ENCODE peak calls at places on chromosomes 4 and X, in five cellular contexts. U, M, H, J and F are unnamed samples.

GRCh38 chr4:37648084-37648817 is 37.9 kb downstream of the RELL1 start:
- DNase-seq in J (no peak), U (no peak), H (no peak), M (peak), F (peak)

GRCh38 chr4:84151574-84151973 is 347.5 kb downstream of the NKX6-1 start:
- DNase-seq in U (no peak), J (no peak), M (no peak), H (no peak), F (no peak)

GRCh38 chr4:182103614-182104319 is 139.4 kb upstream of the TENM3 start:
- DNase-seq in H (no peak), M (no peak), U (no peak), J (no peak), F (no peak)

GRCh38 chr4:133320576-133321170 is 171.6 kb downstream of the PCDH10 start:
- DNase-seq in J (peak), U (no peak), M (no peak), H (no peak), F (no peak)

GRCh38 chr4:109298279-109299010 is 4.0 kb downstream of the COL25A1 start:
- DNase-seq in H (no peak), J (no peak), U (no peak), M (no peak), F (no peak)

GRCh38 chr4:72767903-72768817 is 199.1 kb upstream of the ADAMTS3 start:
- DNase-seq in U (no peak), J (no peak), M (no peak), H (no peak), F (no peak)

GRCh38 chrX:69285881-69286545 is 120.8 kb upstream of the PJA1 start:
- DNase-seq in J (peak), H (no peak), M (peak), U (peak), F (peak)

GRCh38 chr4:21819086-21819485 is 129.5 kb downstream of the KCNIP4 start:
- DNase-seq in J (no peak), M (no peak), H (no peak), U (no peak), F (no peak)

GRCh38 chrX:103073442-103073841 is 9.5 kb upstream of the BEX1 start:
- DNase-seq in U (no peak), M (no peak), J (peak), H (no peak), F (no peak)

GRCh38 chrX:24283122-24283789 is 30.6 kb downstream of the SUPT20HL2 start:
- DNase-seq in U (no peak), H (no peak), M (no peak), J (no peak), F (peak)

GRCh38 chrX:40068048-40068447 is 29.7 kb downstream of the BCOR start:
- DNase-seq in H (no peak), U (no peak), M (no peak), J (no peak), F (no peak)

GRCh38 chr4:186726440-186727148 is 2.9 kb upstream of the FAT1 start:
- DNase-seq in U (peak), J (peak), H (no peak), M (peak), F (peak)

GRCh38 chr4:184383497-184384055 is 90.8 kb downstream of the IRF2 start:
- DNase-seq in U (peak), M (no peak), J (no peak), H (no peak), F (peak)

GRCh38 chr4:44145868-44146267 is 302.7 kb downstream of the KCTD8 start:
- DNase-seq in U (no peak), H (no peak), J (no peak), M (no peak), F (no peak)

GRCh38 chrX:73401591-73402266 is 45.1 kb upstream of the CDX4 start:
- DNase-seq in M (no peak), H (no peak), U (peak), J (peak), F (no peak)

GRCh38 chr4:1109898-1110506 is 3.4 kb downstream of the RNF212 start:
- DNase-seq in H (no peak), U (no peak), J (no peak), M (no peak), F (no peak)

GRCh38 chrX:153800746-153801145 is 6.3 kb downstream of the SSR4 start:
- DNase-seq in M (no peak), H (no peak), U (no peak), J (no peak), F (no peak)

GRCh38 chr4:16952462-16952871 is 54.0 kb upstream of the LDB2 start:
- DNase-seq in U (no peak), H (no peak), M (no peak), J (no peak), F (no peak)

GRCh38 chrX:10591363-10592036 is 28.9 kb downstream of the MID1 start:
- DNase-seq in J (peak), M (no peak), H (no peak), U (no peak), F (no peak)

GRCh38 chr4:38610844-38611550 is 53.0 kb upstream of the KLF3 start:
- DNase-seq in U (peak), M (no peak), J (no peak), H (no peak), F (no peak)

GRCh38 chr4:7167706-7168105 is 24.6 kb upstream of the SORCS2 start:
- DNase-seq in H (no peak), M (no peak), J (no peak), U (no peak), F (no peak)

DNA sequence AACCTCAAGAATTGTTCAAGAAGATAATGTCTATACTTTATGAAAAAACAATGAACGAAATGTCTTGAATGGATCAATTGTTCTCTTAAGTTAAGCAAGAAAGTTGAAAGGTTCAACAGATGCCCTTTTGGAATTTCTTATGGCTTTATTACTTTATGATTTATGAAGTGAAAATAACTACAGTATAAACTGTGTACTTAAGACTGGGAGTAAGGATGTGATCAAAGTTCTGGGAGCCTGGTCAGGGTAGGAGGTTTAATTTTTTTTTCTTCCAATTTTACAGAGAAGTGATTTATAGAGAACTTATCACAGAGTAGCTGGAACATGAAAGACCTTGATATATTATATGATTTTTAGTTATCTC is 184.8 kb upstream of the CASK start:
- DNase-seq in J (no peak), M (no peak), H (no peak), U (no peak), F (no peak)
- H3K4me3 ChIP-seq in J (no peak), M (no peak), H (no peak), U (no peak), F (no peak)

GRCh38 chr4:146098978-146099377 is 76.5 kb upstream of the LSM6 start:
- DNase-seq in H (no peak), U (no peak), M (no peak), J (no peak), F (no peak)
- H3K4me3 ChIP-seq in H (no peak), U (no peak), M (no peak), J (no peak), F (no peak)

DNA sequence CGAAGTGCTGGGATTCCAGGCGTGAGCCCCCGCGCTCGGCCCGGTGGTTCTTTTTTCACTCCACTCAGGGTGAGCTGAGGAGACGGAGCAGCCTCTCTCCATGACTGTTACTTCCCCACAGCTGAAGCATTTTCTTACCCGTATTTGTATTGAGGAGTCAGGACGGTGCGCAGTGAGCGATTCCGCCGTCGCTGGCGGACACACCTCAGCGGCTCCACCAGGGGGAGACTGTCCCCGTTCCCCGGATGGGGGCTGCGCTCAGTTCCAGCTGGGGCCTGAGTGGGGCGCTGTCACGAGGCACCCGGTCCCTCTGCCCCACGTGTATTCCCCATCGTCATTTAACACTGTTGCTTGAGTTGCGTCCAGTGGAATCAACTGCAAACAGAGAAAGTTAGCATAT is 844.0 kb upstream of the FRG1 start:
- DNase-seq in H (no peak), J (no peak), U (no peak), M (no peak), F (no peak)
- H3K4me3 ChIP-seq in H (no peak), J (peak), U (no peak), M (no peak), F (no peak)

DNA sequence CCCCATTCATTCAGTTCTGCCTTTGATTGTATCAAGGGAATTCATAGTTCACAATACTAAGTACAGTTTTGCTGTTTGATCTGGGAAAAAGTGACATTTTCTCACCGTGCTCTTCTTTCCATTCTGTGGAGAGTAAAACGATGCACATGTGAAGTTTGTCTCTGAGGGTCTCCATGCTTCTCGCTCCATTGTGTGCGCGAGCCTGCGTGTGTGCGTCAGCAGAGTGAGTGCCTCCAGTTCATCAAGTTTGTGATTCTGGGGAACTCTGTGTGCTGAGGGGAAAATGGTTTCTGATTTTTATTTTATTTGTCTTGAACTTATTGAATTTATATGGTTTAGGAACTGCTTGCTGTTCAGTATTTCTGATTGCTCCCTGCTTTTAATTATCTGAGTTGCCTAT is 2.0 kb downstream of the STK26 start:
- DNase-seq in H (no peak), U (no peak), J (no peak), M (no peak), F (no peak)
- H3K4me3 ChIP-seq in H (no peak), U (no peak), J (peak), M (no peak), F (peak)